ENCODE peak calls at places on chromosomes 5 and 9, in nine cellular contexts. One of them, this sample, is unnamed.

GRCh38 chr9:68560131-68560844 is 19.6 kb upstream of the TMEM252 start:
- DNase-seq in cardiac fibroblast: peak
- DNase-seq in central memory CD4-positive, alpha-beta T cell: peak
- DNase-seq in T-cell: peak
- DNase-seq in stimulated activated CD4-positive, alpha-beta T cell treated with anti-CD3 and anti-CD28 coated beads, Interleukin-4, amount 100 ng/mL, for 4 hours: peak
- DNase-seq in lower leg skin: peak
- DNase-seq in endothelial cell: peak
- DNase-seq in RPMI8226: peak
- DNase-seq in HTR-8/SVneo: no peak
- DNase-seq in this sample: no peak

GRCh38 chr5:74017786-74018211 is 391.8 kb downstream of the ARHGEF28 start:
- DNase-seq in cardiac fibroblast: peak
- DNase-seq in central memory CD4-positive, alpha-beta T cell: no peak
- DNase-seq in T-cell: no peak
- DNase-seq in stimulated activated CD4-positive, alpha-beta T cell treated with anti-CD3 and anti-CD28 coated beads, Interleukin-4, amount 100 ng/mL, for 4 hours: no peak
- DNase-seq in lower leg skin: no peak
- DNase-seq in endothelial cell: no peak
- DNase-seq in RPMI8226: no peak
- DNase-seq in HTR-8/SVneo: peak
- DNase-seq in this sample: no peak

GRCh38 chr9:36396985-36397384 is 3.1 kb downstream of the RNF38 start:
- DNase-seq in cardiac fibroblast: peak
- DNase-seq in central memory CD4-positive, alpha-beta T cell: no peak
- DNase-seq in T-cell: no peak
- DNase-seq in stimulated activated CD4-positive, alpha-beta T cell treated with anti-CD3 and anti-CD28 coated beads, Interleukin-4, amount 100 ng/mL, for 4 hours: peak
- DNase-seq in lower leg skin: no peak
- DNase-seq in endothelial cell: no peak
- DNase-seq in RPMI8226: no peak
- DNase-seq in HTR-8/SVneo: no peak
- DNase-seq in this sample: no peak

GRCh38 chr5:176870110-176870591 is 29.0 kb downstream of the HK3 start:
- DNase-seq in cardiac fibroblast: peak
- DNase-seq in central memory CD4-positive, alpha-beta T cell: no peak
- DNase-seq in T-cell: no peak
- DNase-seq in stimulated activated CD4-positive, alpha-beta T cell treated with anti-CD3 and anti-CD28 coated beads, Interleukin-4, amount 100 ng/mL, for 4 hours: no peak
- DNase-seq in lower leg skin: no peak
- DNase-seq in endothelial cell: peak
- DNase-seq in RPMI8226: peak
- DNase-seq in HTR-8/SVneo: peak
- DNase-seq in this sample: peak

GRCh38 chr9:110115341-110115820 is 92.6 kb downstream of the C9orf152 start:
- DNase-seq in cardiac fibroblast: peak
- DNase-seq in central memory CD4-positive, alpha-beta T cell: no peak
- DNase-seq in T-cell: no peak
- DNase-seq in stimulated activated CD4-positive, alpha-beta T cell treated with anti-CD3 and anti-CD28 coated beads, Interleukin-4, amount 100 ng/mL, for 4 hours: no peak
- DNase-seq in lower leg skin: no peak
- DNase-seq in endothelial cell: no peak
- DNase-seq in RPMI8226: no peak
- DNase-seq in HTR-8/SVneo: no peak
- DNase-seq in this sample: no peak

GRCh38 chr5:14741131-14741530 is 76.6 kb downstream of the OTULIN start:
- DNase-seq in cardiac fibroblast: no peak
- DNase-seq in central memory CD4-positive, alpha-beta T cell: no peak
- DNase-seq in T-cell: no peak
- DNase-seq in stimulated activated CD4-positive, alpha-beta T cell treated with anti-CD3 and anti-CD28 coated beads, Interleukin-4, amount 100 ng/mL, for 4 hours: no peak
- DNase-seq in lower leg skin: no peak
- DNase-seq in endothelial cell: no peak
- DNase-seq in RPMI8226: no peak
- DNase-seq in HTR-8/SVneo: no peak
- DNase-seq in this sample: no peak

GRCh38 chr9:94554439-94555331 is at the start of gene PCAT7:
- DNase-seq in cardiac fibroblast: peak
- DNase-seq in central memory CD4-positive, alpha-beta T cell: no peak
- DNase-seq in T-cell: no peak
- DNase-seq in stimulated activated CD4-positive, alpha-beta T cell treated with anti-CD3 and anti-CD28 coated beads, Interleukin-4, amount 100 ng/mL, for 4 hours: no peak
- DNase-seq in lower leg skin: no peak
- DNase-seq in endothelial cell: peak
- DNase-seq in RPMI8226: peak
- DNase-seq in HTR-8/SVneo: peak
- DNase-seq in this sample: peak

GRCh38 chr5:135422419-135422818 is 23.4 kb upstream of the MACROH2A1 start:
- DNase-seq in cardiac fibroblast: no peak
- DNase-seq in central memory CD4-positive, alpha-beta T cell: no peak
- DNase-seq in T-cell: no peak
- DNase-seq in stimulated activated CD4-positive, alpha-beta T cell treated with anti-CD3 and anti-CD28 coated beads, Interleukin-4, amount 100 ng/mL, for 4 hours: no peak
- DNase-seq in lower leg skin: no peak
- DNase-seq in endothelial cell: no peak
- DNase-seq in RPMI8226: no peak
- DNase-seq in HTR-8/SVneo: no peak
- DNase-seq in this sample: no peak

GRCh38 chr9:86990276-86990675 is 43.0 kb upstream of the GAS1 start:
- DNase-seq in cardiac fibroblast: peak
- DNase-seq in central memory CD4-positive, alpha-beta T cell: no peak
- DNase-seq in T-cell: no peak
- DNase-seq in stimulated activated CD4-positive, alpha-beta T cell treated with anti-CD3 and anti-CD28 coated beads, Interleukin-4, amount 100 ng/mL, for 4 hours: no peak
- DNase-seq in lower leg skin: no peak
- DNase-seq in endothelial cell: no peak
- DNase-seq in RPMI8226: no peak
- DNase-seq in HTR-8/SVneo: no peak
- DNase-seq in this sample: no peak

GRCh38 chr5:109921735-109922395 is 232.1 kb downstream of the MAN2A1 start:
- DNase-seq in cardiac fibroblast: no peak
- DNase-seq in central memory CD4-positive, alpha-beta T cell: peak
- DNase-seq in T-cell: peak
- DNase-seq in stimulated activated CD4-positive, alpha-beta T cell treated with anti-CD3 and anti-CD28 coated beads, Interleukin-4, amount 100 ng/mL, for 4 hours: peak
- DNase-seq in lower leg skin: no peak
- DNase-seq in endothelial cell: no peak
- DNase-seq in RPMI8226: peak
- DNase-seq in HTR-8/SVneo: no peak
- DNase-seq in this sample: no peak

GRCh38 chr5:59092758-59093157 is 509.9 kb downstream of the RAB3C start:
- DNase-seq in cardiac fibroblast: no peak
- DNase-seq in central memory CD4-positive, alpha-beta T cell: no peak
- DNase-seq in T-cell: no peak
- DNase-seq in stimulated activated CD4-positive, alpha-beta T cell treated with anti-CD3 and anti-CD28 coated beads, Interleukin-4, amount 100 ng/mL, for 4 hours: no peak
- DNase-seq in lower leg skin: no peak
- DNase-seq in endothelial cell: no peak
- DNase-seq in RPMI8226: no peak
- DNase-seq in HTR-8/SVneo: no peak
- DNase-seq in this sample: no peak

GRCh38 chr9:135580664-135581380 is 19.3 kb downstream of the PAEP start:
- DNase-seq in cardiac fibroblast: no peak
- DNase-seq in central memory CD4-positive, alpha-beta T cell: no peak
- DNase-seq in T-cell: no peak
- DNase-seq in stimulated activated CD4-positive, alpha-beta T cell treated with anti-CD3 and anti-CD28 coated beads, Interleukin-4, amount 100 ng/mL, for 4 hours: no peak
- DNase-seq in lower leg skin: peak
- DNase-seq in endothelial cell: no peak
- DNase-seq in RPMI8226: peak
- DNase-seq in HTR-8/SVneo: no peak
- DNase-seq in this sample: no peak

GRCh38 chr9:133658442-133659431 is 22.6 kb downstream of the DBH start:
- DNase-seq in cardiac fibroblast: peak
- DNase-seq in central memory CD4-positive, alpha-beta T cell: no peak
- DNase-seq in T-cell: peak
- DNase-seq in stimulated activated CD4-positive, alpha-beta T cell treated with anti-CD3 and anti-CD28 coated beads, Interleukin-4, amount 100 ng/mL, for 4 hours: peak
- DNase-seq in lower leg skin: no peak
- DNase-seq in endothelial cell: no peak
- DNase-seq in RPMI8226: no peak
- DNase-seq in HTR-8/SVneo: peak
- DNase-seq in this sample: peak

GRCh38 chr9:14014209-14014608 is 299.7 kb downstream of the NFIB start:
- DNase-seq in cardiac fibroblast: no peak
- DNase-seq in central memory CD4-positive, alpha-beta T cell: no peak
- DNase-seq in T-cell: no peak
- DNase-seq in stimulated activated CD4-positive, alpha-beta T cell treated with anti-CD3 and anti-CD28 coated beads, Interleukin-4, amount 100 ng/mL, for 4 hours: no peak
- DNase-seq in lower leg skin: no peak
- DNase-seq in endothelial cell: no peak
- DNase-seq in RPMI8226: no peak
- DNase-seq in HTR-8/SVneo: no peak
- DNase-seq in this sample: no peak

GRCh38 chr9:34783951-34784487 is 74.1 kb upstream of the CCL21 start:
- DNase-seq in cardiac fibroblast: no peak
- DNase-seq in central memory CD4-positive, alpha-beta T cell: no peak
- DNase-seq in T-cell: no peak
- DNase-seq in stimulated activated CD4-positive, alpha-beta T cell treated with anti-CD3 and anti-CD28 coated beads, Interleukin-4, amount 100 ng/mL, for 4 hours: no peak
- DNase-seq in lower leg skin: no peak
- DNase-seq in endothelial cell: no peak
- DNase-seq in RPMI8226: no peak
- DNase-seq in HTR-8/SVneo: no peak
- DNase-seq in this sample: no peak

GRCh38 chr9:17757816-17758215 is 178.9 kb downstream of the SH3GL2 start:
- DNase-seq in cardiac fibroblast: peak
- DNase-seq in central memory CD4-positive, alpha-beta T cell: no peak
- DNase-seq in T-cell: no peak
- DNase-seq in stimulated activated CD4-positive, alpha-beta T cell treated with anti-CD3 and anti-CD28 coated beads, Interleukin-4, amount 100 ng/mL, for 4 hours: no peak
- DNase-seq in lower leg skin: no peak
- DNase-seq in endothelial cell: no peak
- DNase-seq in RPMI8226: no peak
- DNase-seq in HTR-8/SVneo: no peak
- DNase-seq in this sample: no peak

GRCh38 chr9:96015876-96016686 is 140.6 kb downstream of the ERCC6L2 start:
- DNase-seq in cardiac fibroblast: no peak
- DNase-seq in central memory CD4-positive, alpha-beta T cell: peak
- DNase-seq in T-cell: no peak
- DNase-seq in stimulated activated CD4-positive, alpha-beta T cell treated with anti-CD3 and anti-CD28 coated beads, Interleukin-4, amount 100 ng/mL, for 4 hours: peak
- DNase-seq in lower leg skin: no peak
- DNase-seq in endothelial cell: no peak
- DNase-seq in RPMI8226: no peak
- DNase-seq in HTR-8/SVneo: no peak
- DNase-seq in this sample: no peak

GRCh38 chr5:94551858-94552257 is 66.5 kb downstream of the KIAA0825 start:
- DNase-seq in cardiac fibroblast: no peak
- DNase-seq in central memory CD4-positive, alpha-beta T cell: no peak
- DNase-seq in T-cell: no peak
- DNase-seq in stimulated activated CD4-positive, alpha-beta T cell treated with anti-CD3 and anti-CD28 coated beads, Interleukin-4, amount 100 ng/mL, for 4 hours: no peak
- DNase-seq in lower leg skin: no peak
- DNase-seq in endothelial cell: no peak
- DNase-seq in RPMI8226: no peak
- DNase-seq in HTR-8/SVneo: no peak
- DNase-seq in this sample: no peak

GRCh38 chr5:172802585-172803176 is 31.4 kb upstream of the ERGIC1 start:
- DNase-seq in cardiac fibroblast: peak
- DNase-seq in central memory CD4-positive, alpha-beta T cell: no peak
- DNase-seq in T-cell: no peak
- DNase-seq in stimulated activated CD4-positive, alpha-beta T cell treated with anti-CD3 and anti-CD28 coated beads, Interleukin-4, amount 100 ng/mL, for 4 hours: no peak
- DNase-seq in lower leg skin: no peak
- DNase-seq in endothelial cell: no peak
- DNase-seq in RPMI8226: no peak
- DNase-seq in HTR-8/SVneo: no peak
- DNase-seq in this sample: no peak

GRCh38 chr5:141838326-141839014 is 39.7 kb downstream of the PCDH1 start:
- DNase-seq in cardiac fibroblast: no peak
- DNase-seq in central memory CD4-positive, alpha-beta T cell: no peak
- DNase-seq in T-cell: no peak
- DNase-seq in stimulated activated CD4-positive, alpha-beta T cell treated with anti-CD3 and anti-CD28 coated beads, Interleukin-4, amount 100 ng/mL, for 4 hours: no peak
- DNase-seq in lower leg skin: no peak
- DNase-seq in endothelial cell: no peak
- DNase-seq in RPMI8226: no peak
- DNase-seq in HTR-8/SVneo: no peak
- DNase-seq in this sample: no peak

GRCh38 chr5:134458234-134458633 is 46.6 kb upstream of the CDKN2AIPNL start:
- DNase-seq in cardiac fibroblast: no peak
- DNase-seq in central memory CD4-positive, alpha-beta T cell: no peak
- DNase-seq in T-cell: no peak
- DNase-seq in stimulated activated CD4-positive, alpha-beta T cell treated with anti-CD3 and anti-CD28 coated beads, Interleukin-4, amount 100 ng/mL, for 4 hours: no peak
- DNase-seq in lower leg skin: peak
- DNase-seq in endothelial cell: no peak
- DNase-seq in RPMI8226: peak
- DNase-seq in HTR-8/SVneo: no peak
- DNase-seq in this sample: no peak

GRCh38 chr9:137241490-137242328 is 622 bp downstream of the TUBB4B start:
- DNase-seq in cardiac fibroblast: peak
- DNase-seq in central memory CD4-positive, alpha-beta T cell: peak
- DNase-seq in T-cell: peak
- DNase-seq in stimulated activated CD4-positive, alpha-beta T cell treated with anti-CD3 and anti-CD28 coated beads, Interleukin-4, amount 100 ng/mL, for 4 hours: peak
- DNase-seq in lower leg skin: peak
- DNase-seq in endothelial cell: no peak
- DNase-seq in RPMI8226: peak
- DNase-seq in HTR-8/SVneo: peak
- DNase-seq in this sample: peak

GRCh38 chr5:98942849-98943248 is 14.0 kb upstream of the CHD1 start:
- DNase-seq in cardiac fibroblast: peak
- DNase-seq in central memory CD4-positive, alpha-beta T cell: no peak
- DNase-seq in T-cell: no peak
- DNase-seq in stimulated activated CD4-positive, alpha-beta T cell treated with anti-CD3 and anti-CD28 coated beads, Interleukin-4, amount 100 ng/mL, for 4 hours: no peak
- DNase-seq in lower leg skin: no peak
- DNase-seq in endothelial cell: no peak
- DNase-seq in RPMI8226: no peak
- DNase-seq in HTR-8/SVneo: no peak
- DNase-seq in this sample: no peak

GRCh38 chr5:33275921-33276705 is 164.7 kb upstream of the TARS1 start:
- DNase-seq in cardiac fibroblast: no peak
- DNase-seq in central memory CD4-positive, alpha-beta T cell: no peak
- DNase-seq in T-cell: no peak
- DNase-seq in stimulated activated CD4-positive, alpha-beta T cell treated with anti-CD3 and anti-CD28 coated beads, Interleukin-4, amount 100 ng/mL, for 4 hours: no peak
- DNase-seq in lower leg skin: no peak
- DNase-seq in endothelial cell: no peak
- DNase-seq in RPMI8226: no peak
- DNase-seq in HTR-8/SVneo: peak
- DNase-seq in this sample: no peak

GRCh38 chr5:160774006-160774405 is 78.0 kb downstream of the ATP10B start:
- DNase-seq in cardiac fibroblast: no peak
- DNase-seq in central memory CD4-positive, alpha-beta T cell: no peak
- DNase-seq in T-cell: no peak
- DNase-seq in stimulated activated CD4-positive, alpha-beta T cell treated with anti-CD3 and anti-CD28 coated beads, Interleukin-4, amount 100 ng/mL, for 4 hours: no peak
- DNase-seq in lower leg skin: no peak
- DNase-seq in endothelial cell: no peak
- DNase-seq in RPMI8226: no peak
- DNase-seq in HTR-8/SVneo: no peak
- DNase-seq in this sample: peak

GRCh38 chr9:36815566-36816348 is 218.3 kb downstream of the PAX5 start:
- DNase-seq in cardiac fibroblast: no peak
- DNase-seq in central memory CD4-positive, alpha-beta T cell: no peak
- DNase-seq in T-cell: no peak
- DNase-seq in stimulated activated CD4-positive, alpha-beta T cell treated with anti-CD3 and anti-CD28 coated beads, Interleukin-4, amount 100 ng/mL, for 4 hours: no peak
- DNase-seq in lower leg skin: peak
- DNase-seq in endothelial cell: no peak
- DNase-seq in RPMI8226: no peak
- DNase-seq in HTR-8/SVneo: no peak
- DNase-seq in this sample: no peak

This sample was measured in retina.